ENCODE peak calls at places on chromosomes 6 and 20, in nine cellular contexts. P is spleen, N is SK-N-MC, Q is endothelial cell of umbilical vein, X is HCT116, D is Panc1, A is H1, I is vagina, J is breast epithelium. L is an unnamed sample.

GRCh38 chr20:47498606-47499005 is 3.1 kb upstream of the NCOA3 start:
- DNase-seq in P (no peak), N (no peak), Q (no peak), X (no peak), D (no peak), A (no peak), I (no peak), J (no peak), L (no peak)

GRCh38 chr6:22690446-22690845 is 121.1 kb downstream of the HDGFL1 start:
- DNase-seq in P (no peak), N (no peak), Q (no peak), X (no peak), D (no peak), A (no peak), I (no peak), J (no peak), L (no peak)

GRCh38 chr6:161407115-161407514 is 133.3 kb upstream of the AGPAT4 start:
- DNase-seq in P (no peak), N (no peak), Q (no peak), X (no peak), D (no peak), A (no peak), I (no peak), J (no peak), L (no peak)

GRCh38 chr20:43096471-43096870 is 93.2 kb downstream of the PTPRT start:
- DNase-seq in P (no peak), N (no peak), Q (no peak), X (no peak), D (no peak), A (peak), I (no peak), J (no peak), L (no peak)

GRCh38 chr6:161211380-161212035 is 62.4 kb downstream of the AGPAT4 start:
- DNase-seq in P (no peak), N (no peak), Q (no peak), X (peak), D (no peak), A (no peak), I (no peak), J (no peak), L (no peak)

GRCh38 chr20:61724376-61724775 is 341.3 kb downstream of the TAF4 start:
- DNase-seq in P (no peak), N (no peak), Q (no peak), X (no peak), D (no peak), A (peak), I (no peak), J (no peak), L (no peak)

GRCh38 chr20:49521356-49521755 is 38.9 kb upstream of the KCNB1 start:
- DNase-seq in P (no peak), N (no peak), Q (no peak), X (no peak), D (no peak), A (no peak), I (no peak), J (no peak), L (no peak)

GRCh38 chr20:49508435-49509199 is 26.1 kb upstream of the KCNB1 start:
- DNase-seq in P (no peak), N (peak), Q (peak), X (peak), D (no peak), A (no peak), I (no peak), J (no peak), L (no peak)

GRCh38 chr6:23841116-23841515 is 284.9 kb upstream of the NRSN1 start:
- DNase-seq in P (no peak), N (peak), Q (no peak), X (no peak), D (no peak), A (no peak), I (no peak), J (no peak), L (no peak)

GRCh38 chr6:5028921-5029320 is 25.1 kb upstream of the RPP40 start:
- DNase-seq in P (no peak), N (no peak), Q (no peak), X (no peak), D (no peak), A (no peak), I (no peak), J (no peak), L (no peak)

GRCh38 chr6:29071831-29072723 is 15.0 kb downstream of the OR2B3 start:
- DNase-seq in P (no peak), N (no peak), Q (peak), X (peak), D (peak), A (peak), I (no peak), J (no peak), L (no peak)

GRCh38 chr6:110358536-110359148 is 493 bp upstream of the METTL24 start:
- DNase-seq in P (no peak), N (no peak), Q (no peak), X (no peak), D (no peak), A (no peak), I (no peak), J (no peak), L (no peak)

GRCh38 chr6:140850438-140850837 is 1282.3 kb upstream of the GJE1 start:
- DNase-seq in P (no peak), N (no peak), Q (peak), X (no peak), D (no peak), A (no peak), I (no peak), J (no peak), L (no peak)

GRCh38 chr6:96626749-96627353 is 63.9 kb downstream of the FHL5 start:
- DNase-seq in P (no peak), N (peak), Q (peak), X (peak), D (no peak), A (no peak), I (no peak), J (no peak), L (no peak)

GRCh38 chr6:132300323-132300949 is 100.8 kb downstream of the MOXD1 start:
- DNase-seq in P (no peak), N (no peak), Q (peak), X (peak), D (peak), A (no peak), I (no peak), J (no peak), L (peak)
- TF ChIP-seq POLR2AphosphoS5 in P (no peak), N (no peak), Q (no peak), X (no peak), D (no peak), A (no peak), I (no peak), J (no peak), L (no peak)

GRCh38 chr20:51756653-51757052 is 11.5 kb downstream of the ATP9A start:
- DNase-seq in P (no peak), N (no peak), Q (no peak), X (no peak), D (no peak), A (no peak), I (no peak), J (no peak), L (no peak)

GRCh38 chr20:51750037-51750769 is 18.0 kb downstream of the ATP9A start:
- DNase-seq in P (no peak), N (no peak), Q (peak), X (peak), D (peak), A (no peak), I (no peak), J (peak), L (no peak)

GRCh38 chr20:51750770-51751388 is 17.3 kb downstream of the ATP9A start:
- DNase-seq in P (no peak), N (no peak), Q (no peak), X (no peak), D (no peak), A (no peak), I (no peak), J (no peak), L (no peak)

GRCh38 chr20:51749674-51750036 is 18.5 kb downstream of the ATP9A start:
- DNase-seq in P (no peak), N (no peak), Q (peak), X (no peak), D (peak), A (no peak), I (no peak), J (no peak), L (no peak)

DNA sequence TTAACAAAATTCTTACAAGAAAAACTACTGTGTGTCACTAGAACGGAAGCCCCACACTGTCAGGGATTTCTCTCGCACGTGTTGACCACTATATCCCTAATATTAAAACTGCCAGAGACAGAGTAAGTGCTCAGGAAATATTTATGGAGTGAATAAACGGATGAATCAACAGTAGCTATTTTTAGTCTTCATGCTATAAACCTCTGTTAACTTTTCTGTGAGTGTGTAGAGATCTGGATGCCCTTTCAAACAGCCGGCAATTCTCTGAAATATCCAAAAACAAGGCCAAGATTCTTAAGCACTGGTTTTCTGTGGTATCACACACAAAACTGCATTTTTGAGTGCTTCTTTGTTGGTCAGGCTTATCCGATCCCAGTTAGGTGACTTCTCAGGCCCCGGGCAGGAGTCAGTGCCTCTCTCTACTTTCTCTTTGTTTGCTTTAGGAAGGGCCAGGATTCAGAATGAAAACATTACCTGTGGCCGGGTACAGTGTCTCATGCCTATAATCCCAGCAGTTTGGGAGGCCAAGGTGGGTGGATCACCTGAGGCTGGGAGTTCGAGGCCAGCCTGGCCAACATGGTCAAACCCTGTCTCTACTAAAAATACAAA is 15.7 kb downstream of the ATP9A start:
- DNase-seq in P (no peak), N (no peak), Q (peak), X (no peak), D (peak), A (no peak), I (no peak), J (no peak), L (no peak)
- TF ChIP-seq POLR2AphosphoS5 in P (no peak), N (no peak), Q (peak), X (peak), D (no peak), A (no peak), I (no peak), J (no peak), L (no peak)

GRCh38 chr20:57553376-57554018 is 7.4 kb upstream of the PCK1 start:
- DNase-seq in P (no peak), N (no peak), Q (no peak), X (no peak), D (no peak), A (no peak), I (no peak), J (no peak), L (no peak)
- TF ChIP-seq POLR2AphosphoS5 in P (no peak), N (no peak), Q (no peak), X (no peak), D (no peak), A (no peak), I (no peak), J (no peak), L (no peak)

GRCh38 chr6:159108438-159108985 is 60.7 kb upstream of the FNDC1 start:
- DNase-seq in P (no peak), N (no peak), Q (no peak), X (no peak), D (no peak), A (no peak), I (peak), J (no peak), L (no peak)
- TF ChIP-seq POLR2AphosphoS5 in P (no peak), N (no peak), Q (no peak), X (no peak), D (no peak), A (no peak), I (no peak), J (no peak), L (no peak)

GRCh38 chr20:36460648-36461599 is 80.4 kb upstream of the MYL9 start:
- DNase-seq in P (peak), N (no peak), Q (peak), X (peak), D (peak), A (peak), I (no peak), J (peak), L (peak)
- TF ChIP-seq POLR2AphosphoS5 in P (peak), N (peak), Q (peak), X (peak), D (peak), A (peak), I (peak), J (peak), L (no peak)

DNA sequence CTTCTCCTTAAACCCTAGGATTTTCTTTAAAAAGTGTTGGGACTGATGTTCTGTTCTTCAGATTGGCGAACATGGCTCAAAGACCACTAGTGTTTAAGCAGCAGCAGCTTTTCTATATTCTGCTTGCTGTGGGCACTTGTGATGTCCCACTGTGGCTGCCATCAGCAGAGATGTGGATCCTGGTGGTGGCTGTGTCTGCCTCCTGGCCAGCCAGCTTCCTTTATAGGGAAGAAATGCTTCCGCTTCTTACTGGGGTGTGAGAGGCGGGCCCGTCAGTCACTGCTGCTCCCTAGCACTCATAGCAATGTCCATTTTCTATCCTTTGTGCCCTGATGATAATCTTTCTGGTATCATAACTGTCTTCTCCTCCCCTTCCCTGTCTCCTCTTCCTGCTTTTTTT is 66.7 kb upstream of the ESR1 start:
- DNase-seq in P (no peak), N (no peak), Q (no peak), X (no peak), D (no peak), A (no peak), I (no peak), J (no peak), L (no peak)
- TF ChIP-seq POLR2AphosphoS5 in P (no peak), N (no peak), Q (no peak), X (no peak), D (no peak), A (no peak), I (no peak), J (no peak), L (no peak)

GRCh38 chr20:8388146-8388545 is 256.1 kb downstream of the PLCB1 start:
- DNase-seq in P (no peak), N (no peak), Q (peak), X (no peak), D (no peak), A (no peak), I (no peak), J (no peak), L (no peak)

GRCh38 chr20:8390500-8390899 is 258.4 kb downstream of the PLCB1 start:
- DNase-seq in P (no peak), N (no peak), Q (no peak), X (no peak), D (no peak), A (no peak), I (no peak), J (no peak), L (no peak)

GRCh38 chr20:8389381-8390368 is 257.6 kb downstream of the PLCB1 start:
- DNase-seq in P (no peak), N (peak), Q (peak), X (peak), D (peak), A (no peak), I (no peak), J (no peak), L (no peak)

GRCh38 chr20:8386991-8387390 is 254.9 kb downstream of the PLCB1 start:
- DNase-seq in P (no peak), N (no peak), Q (no peak), X (no peak), D (no peak), A (no peak), I (no peak), J (no peak), L (no peak)

GRCh38 chr20:8388707-8389106 is 256.6 kb downstream of the PLCB1 start:
- DNase-seq in P (no peak), N (no peak), Q (no peak), X (no peak), D (no peak), A (no peak), I (no peak), J (no peak), L (no peak)
- TF ChIP-seq POLR2AphosphoS5 in P (no peak), N (no peak), Q (no peak), X (no peak), D (no peak), A (no peak), I (no peak), J (no peak), L (no peak)